ENCODE peak calls at places on chromosomes 2 and 18, in five cellular contexts. B, R, T, O and X are unnamed samples.

GRCh38 chr18:12703714-12704113 is 872 bp downstream of the PSMG2 start:
- DNase-seq in B (no peak), R (peak), T (no peak), O (no peak), X (no peak)

GRCh38 chr18:22167091-22167470 is 2.3 kb upstream of the GATA6 start:
- DNase-seq in B (no peak), R (no peak), T (no peak), O (no peak), X (no peak)

GRCh38 chr2:102005989-102006885 is 14.5 kb downstream of the IL1R2 start:
- DNase-seq in B (peak), R (peak), T (peak), O (peak), X (no peak)

GRCh38 chr2:184628051-184628450 is 29.7 kb downstream of the ZNF804A start:
- DNase-seq in B (no peak), R (no peak), T (no peak), O (no peak), X (no peak)

GRCh38 chr2:168096158-168096557 is 151.2 kb downstream of the STK39 start:
- DNase-seq in B (no peak), R (no peak), T (no peak), O (no peak), X (no peak)

GRCh38 chr2:18626256-18626668 is 36.9 kb upstream of the NT5C1B start:
- DNase-seq in B (no peak), R (no peak), T (no peak), O (no peak), X (no peak)

GRCh38 chr2:15840173-15840572 is 100.2 kb upstream of the MYCN start:
- DNase-seq in B (no peak), R (no peak), T (no peak), O (no peak), X (no peak)

GRCh38 chr2:20207051-20207450 is 17.9 kb downstream of the SDC1 start:
- DNase-seq in B (no peak), R (no peak), T (no peak), O (no peak), X (peak)

GRCh38 chr2:28232267-28232666 is 160.4 kb upstream of the FOSL2 start:
- DNase-seq in B (no peak), R (no peak), T (no peak), O (no peak), X (no peak)

GRCh38 chr2:73232471-73233153 is 427 bp downstream of the PRADC1 start:
- DNase-seq in B (no peak), R (no peak), T (no peak), O (no peak), X (no peak)

GRCh38 chr2:135667045-135667444 is 74.6 kb upstream of the UBXN4 start:
- DNase-seq in B (no peak), R (no peak), T (no peak), O (no peak), X (no peak)

GRCh38 chr2:126586321-126586720 is 69.6 kb upstream of the GYPC start:
- DNase-seq in B (no peak), R (no peak), T (no peak), O (no peak), X (no peak)

GRCh38 chr2:54872783-54873182 is 149.3 kb downstream of the EML6 start:
- DNase-seq in B (no peak), R (no peak), T (no peak), O (no peak), X (no peak)
- TF ChIP-seq SUZ12 in B (no peak), R (no peak), T (no peak), O (no peak), X (no peak)

GRCh38 chr2:238162171-238162515 is 3.4 kb downstream of the ERFE start:
- DNase-seq in B (no peak), R (no peak), T (no peak), O (no peak), X (no peak)

GRCh38 chr2:238159676-238160205 is 971 bp downstream of the ERFE start:
- DNase-seq in B (no peak), R (no peak), T (no peak), O (no peak), X (no peak)

GRCh38 chr2:238158807-238159539 is at the start of gene ERFE:
- DNase-seq in B (peak), R (peak), T (peak), O (no peak), X (no peak)

GRCh38 chr2:238161291-238162051 is 2.7 kb downstream of the ERFE start:
- DNase-seq in B (no peak), R (no peak), T (no peak), O (no peak), X (no peak)

DNA sequence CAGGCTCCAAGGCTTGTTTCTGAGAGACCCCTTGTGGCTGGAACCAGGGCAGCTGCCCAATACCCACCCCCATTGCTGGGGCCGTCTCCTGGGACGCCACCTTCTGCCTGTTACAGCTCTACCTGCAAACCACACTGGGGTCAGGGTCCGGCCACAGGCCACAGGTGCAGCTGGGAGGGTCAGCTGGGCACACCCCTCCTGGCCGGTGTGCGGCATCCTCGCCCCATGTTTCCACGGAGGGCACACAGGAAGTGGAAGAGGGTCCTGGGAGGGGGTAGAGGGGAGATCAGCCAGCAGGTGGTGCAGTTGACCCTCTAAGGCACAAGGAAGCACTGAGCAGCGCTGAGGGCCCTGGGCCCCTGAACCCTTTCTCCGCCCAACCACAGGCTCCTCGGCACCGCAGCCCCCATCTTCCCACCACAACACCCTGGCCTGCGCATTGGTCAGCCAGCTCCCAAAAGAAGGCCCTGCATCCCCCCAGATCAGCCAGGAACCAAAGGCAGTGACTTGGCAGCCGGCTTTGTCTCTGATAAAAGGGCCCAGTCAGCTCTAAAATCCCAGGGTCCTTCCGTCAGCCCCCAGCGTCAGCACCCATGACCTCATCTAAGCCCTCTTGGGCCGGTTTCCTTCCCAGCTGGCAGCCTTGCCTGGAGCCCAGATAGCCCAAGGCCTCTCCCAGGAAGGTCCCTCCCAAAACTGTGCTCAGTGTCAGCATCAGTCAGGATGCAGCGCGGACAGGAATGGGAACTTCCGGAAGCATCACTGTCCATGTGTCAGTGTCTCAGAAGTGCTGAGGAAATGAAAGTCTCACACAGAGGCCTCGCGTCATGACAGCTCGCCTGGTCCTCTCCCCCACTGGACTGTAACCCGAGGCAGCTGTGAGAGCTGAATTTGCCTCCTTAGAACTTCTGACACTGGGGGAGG is 1.7 kb downstream of the ERFE start:
- DNase-seq in B (peak), R (no peak), T (no peak), O (peak), X (no peak)
- TF ChIP-seq SUZ12 in B (no peak), R (no peak), T (no peak), O (no peak), X (no peak)

GRCh38 chr2:196335238-196335637 is 163.9 kb upstream of the STK17B start:
- DNase-seq in B (no peak), R (no peak), T (peak), O (no peak), X (no peak)

GRCh38 chr2:196337618-196337953 is 166.2 kb upstream of the STK17B start:
- DNase-seq in B (no peak), R (peak), T (no peak), O (no peak), X (no peak)

GRCh38 chr2:196336206-196336605 is 164.8 kb upstream of the STK17B start:
- DNase-seq in B (no peak), R (no peak), T (no peak), O (no peak), X (no peak)

GRCh38 chr2:196338440-196338839 is 167.1 kb upstream of the STK17B start:
- DNase-seq in B (no peak), R (no peak), T (no peak), O (no peak), X (no peak)

DNA sequence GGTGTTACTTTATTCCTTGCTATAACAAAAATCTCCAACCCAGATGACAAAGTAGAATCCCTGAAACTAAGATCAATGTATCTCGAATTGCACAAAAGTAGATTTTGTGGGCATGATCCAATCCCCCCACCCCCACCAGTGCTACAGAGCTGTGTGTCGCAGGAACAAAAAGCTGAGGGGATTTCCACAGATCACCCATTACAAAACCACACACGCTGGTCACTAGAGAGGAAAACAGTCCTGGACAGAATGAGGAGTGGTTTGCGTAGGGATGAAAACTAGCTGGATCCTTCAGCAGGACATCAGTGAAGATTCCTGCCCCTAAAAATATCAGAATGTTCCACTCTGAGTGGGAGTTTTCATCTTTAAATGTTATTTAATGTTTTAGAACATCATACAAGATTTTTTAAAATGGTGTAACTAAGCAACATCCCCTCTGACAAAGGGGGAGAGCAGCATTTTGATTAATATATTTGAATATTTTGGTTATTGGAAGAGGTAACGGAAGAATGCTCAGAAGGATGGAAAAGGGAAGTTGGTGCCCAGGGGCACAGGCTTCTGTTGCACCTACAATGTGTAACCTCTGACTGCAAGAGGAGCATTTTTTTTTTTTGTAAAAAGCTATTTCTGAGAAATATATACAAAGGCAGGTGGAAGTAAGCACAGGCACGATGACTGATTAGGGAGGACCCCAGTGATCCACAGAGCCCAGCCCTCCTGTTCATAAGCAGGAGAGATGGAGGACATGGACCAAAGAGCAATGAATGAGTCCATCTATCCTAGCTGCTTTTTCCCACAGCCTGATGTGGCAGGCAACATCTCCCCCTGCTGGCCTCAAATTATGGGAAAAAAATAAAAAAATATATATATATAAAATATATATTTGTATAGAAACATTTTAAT is 165.6 kb upstream of the STK17B start:
- DNase-seq in B (no peak), R (peak), T (no peak), O (peak), X (peak)
- TF ChIP-seq SUZ12 in B (no peak), R (no peak), T (no peak), O (no peak), X (no peak)

GRCh38 chr18:75161629-75162028 is 47.3 kb downstream of the PTGR3 start:
- DNase-seq in B (no peak), R (no peak), T (no peak), O (peak), X (no peak)
- TF ChIP-seq SUZ12 in B (no peak), R (no peak), T (no peak), O (no peak), X (no peak)